ENCODE peak calls at places on chromosomes 11 and 22, in eight cellular contexts. One of them, this sample, is unnamed.

GRCh38 chr11:77146261-77147035 is 18.4 kb downstream of the MYO7A start:
- DNase-seq in mesendoderm: no peak
- DNase-seq in PC-3: no peak
- DNase-seq in endodermal cell: no peak
- DNase-seq in HCT116: no peak
- DNase-seq in MM.1S: no peak
- DNase-seq in mammary epithelial cell: no peak
- DNase-seq in astrocyte: no peak
- DNase-seq in this sample: no peak

GRCh38 chr22:29208879-29209623 is 3.4 kb downstream of the EMID1 start:
- DNase-seq in mammary epithelial cell: no peak
- DNase-seq in mesendoderm: no peak
- DNase-seq in astrocyte: no peak
- DNase-seq in HCT116: no peak
- DNase-seq in PC-3: no peak
- DNase-seq in MM.1S: no peak
- DNase-seq in endodermal cell: no peak
- DNase-seq in this sample: no peak

GRCh38 chr11:34468209-34468841 is 29.6 kb downstream of the CAT start:
- DNase-seq in mesendoderm: peak; percentile 54
- DNase-seq in PC-3: peak; percentile 81
- DNase-seq in MM.1S: peak; percentile 75
- DNase-seq in endodermal cell: peak; percentile 80
- DNase-seq in astrocyte: no peak
- DNase-seq in HCT116: peak; percentile 28
- DNase-seq in mammary epithelial cell: peak; percentile 19
- DNase-seq in this sample: peak; percentile 21

GRCh38 chr11:6431861-6432260 is 8.9 kb downstream of the HPX start:
- DNase-seq in mesendoderm: peak; percentile 40
- DNase-seq in MM.1S: no peak
- DNase-seq in PC-3: peak; percentile 97
- DNase-seq in HCT116: peak; percentile 46
- DNase-seq in mammary epithelial cell: peak; percentile 86
- DNase-seq in astrocyte: peak; percentile 67
- DNase-seq in endodermal cell: no peak
- DNase-seq in this sample: no peak

GRCh38 chr22:33477131-33478111 is 419.2 kb upstream of the SYN3 start:
- DNase-seq in endodermal cell: no peak
- DNase-seq in mesendoderm: no peak
- DNase-seq in MM.1S: no peak
- DNase-seq in astrocyte: peak; percentile 71
- DNase-seq in HCT116: no peak
- DNase-seq in PC-3: no peak
- DNase-seq in mammary epithelial cell: no peak
- DNase-seq in this sample: no peak

GRCh38 chr11:1287928-1288327 is 21.5 kb downstream of the TOLLIP start:
- DNase-seq in mesendoderm: no peak
- DNase-seq in astrocyte: no peak
- DNase-seq in PC-3: no peak
- DNase-seq in HCT116: no peak
- DNase-seq in MM.1S: no peak
- DNase-seq in mammary epithelial cell: no peak
- DNase-seq in endodermal cell: no peak
- DNase-seq in this sample: no peak

GRCh38 chr22:44383652-44384562 is 71.2 kb upstream of the SHISAL1 start:
- DNase-seq in mesendoderm: no peak
- DNase-seq in HCT116: no peak
- DNase-seq in endodermal cell: peak; percentile 38
- DNase-seq in MM.1S: no peak
- DNase-seq in astrocyte: no peak
- DNase-seq in PC-3: no peak
- DNase-seq in mammary epithelial cell: no peak
- DNase-seq in this sample: no peak

GRCh38 chr22:50544746-50545253 is 899 bp upstream of the KLHDC7B start:
- DNase-seq in astrocyte: no peak
- DNase-seq in endodermal cell: no peak
- DNase-seq in HCT116: no peak
- DNase-seq in mammary epithelial cell: peak; percentile 90
- DNase-seq in mesendoderm: no peak
- DNase-seq in MM.1S: no peak
- DNase-seq in PC-3: no peak
- DNase-seq in this sample: no peak

GRCh38 chr11:32090774-32091370 is at the start of gene RCN1:
- DNase-seq in endodermal cell: peak; percentile 95
- DNase-seq in astrocyte: peak; percentile 74
- DNase-seq in PC-3: peak; percentile 61
- DNase-seq in mammary epithelial cell: peak; percentile 35
- DNase-seq in mesendoderm: peak; percentile 95
- DNase-seq in MM.1S: peak; percentile 46
- DNase-seq in HCT116: no peak
- DNase-seq in this sample: peak; percentile 88

GRCh38 chr22:21760640-21761039 is 25.0 kb upstream of the YPEL1 start:
- DNase-seq in HCT116: no peak
- DNase-seq in endodermal cell: no peak
- DNase-seq in mesendoderm: no peak
- DNase-seq in PC-3: peak; percentile 8
- DNase-seq in astrocyte: peak; percentile 88
- DNase-seq in MM.1S: peak; percentile 54
- DNase-seq in mammary epithelial cell: peak; percentile 52
- DNase-seq in this sample: no peak

GRCh38 chr22:22558972-22559603 is at the start of gene PRAME:
- DNase-seq in mammary epithelial cell: no peak
- DNase-seq in endodermal cell: peak; percentile 95
- DNase-seq in PC-3: peak; percentile 80
- DNase-seq in MM.1S: peak; percentile 90
- DNase-seq in mesendoderm: peak; percentile 81
- DNase-seq in HCT116: peak; percentile 80
- DNase-seq in astrocyte: no peak
- DNase-seq in this sample: peak; percentile 27

GRCh38 chr11:86064236-86064803 is 4.6 kb downstream of the PICALM start:
- DNase-seq in mammary epithelial cell: peak; percentile 55
- DNase-seq in PC-3: peak; percentile 35
- DNase-seq in mesendoderm: peak; percentile 37
- DNase-seq in HCT116: no peak
- DNase-seq in astrocyte: peak; percentile 36
- DNase-seq in endodermal cell: no peak
- DNase-seq in MM.1S: no peak
- DNase-seq in this sample: peak; percentile 66

GRCh38 chr11:86066033-86066432 is 2.9 kb downstream of the PICALM start:
- DNase-seq in PC-3: no peak
- DNase-seq in mammary epithelial cell: no peak
- DNase-seq in HCT116: no peak
- DNase-seq in endodermal cell: no peak
- DNase-seq in mesendoderm: no peak
- DNase-seq in astrocyte: no peak
- DNase-seq in MM.1S: no peak
- DNase-seq in this sample: peak; percentile 23

GRCh38 chr11:86061483-86061882 is 7.4 kb downstream of the PICALM start:
- DNase-seq in mammary epithelial cell: no peak
- DNase-seq in PC-3: no peak
- DNase-seq in endodermal cell: no peak
- DNase-seq in MM.1S: no peak
- DNase-seq in astrocyte: no peak
- DNase-seq in mesendoderm: no peak
- DNase-seq in HCT116: no peak
- DNase-seq in this sample: no peak

GRCh38 chr11:86062719-86063118 is 6.2 kb downstream of the PICALM start:
- DNase-seq in PC-3: no peak
- DNase-seq in mesendoderm: no peak
- DNase-seq in HCT116: no peak
- DNase-seq in astrocyte: peak; percentile 35
- DNase-seq in endodermal cell: no peak
- DNase-seq in mammary epithelial cell: no peak
- DNase-seq in MM.1S: no peak
- DNase-seq in this sample: peak; percentile 52

DNA sequence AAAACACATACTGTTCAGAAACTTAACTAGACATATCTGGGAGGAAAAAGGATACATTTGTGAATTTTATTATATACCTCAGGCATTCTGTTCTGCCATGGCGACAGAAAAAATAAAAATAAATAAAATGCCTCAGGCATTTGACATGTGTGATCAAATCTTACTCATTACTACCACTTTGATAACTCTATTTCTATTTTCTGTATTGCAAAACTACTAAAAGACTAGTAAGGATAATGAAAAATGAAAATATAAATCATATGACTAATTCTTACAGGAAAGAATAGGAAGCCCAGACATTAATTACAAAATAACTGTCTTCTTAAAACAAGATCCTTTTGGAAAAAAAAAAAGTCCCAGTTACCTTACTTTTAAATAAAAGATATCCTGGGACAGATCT is 5.3 kb downstream of the PICALM start:
- DNase-seq in HCT116: no peak
- DNase-seq in mesendoderm: no peak
- DNase-seq in astrocyte: peak; percentile 30
- DNase-seq in mammary epithelial cell: peak; percentile 69
- DNase-seq in MM.1S: no peak
- DNase-seq in endodermal cell: no peak
- DNase-seq in PC-3: peak; percentile 44
- DNase-seq in this sample: peak; percentile 45
- H3K27ac ChIP-seq in HCT116: no peak overlapping the region
- H3K27ac ChIP-seq in mesendoderm: no peak overlapping the region
- H3K27ac ChIP-seq in astrocyte: peak overlapping the region; percentile 77
- H3K27ac ChIP-seq in mammary epithelial cell: peak overlapping the region; percentile 94
- H3K27ac ChIP-seq in MM.1S: no peak overlapping the region
- H3K27ac ChIP-seq in endodermal cell: no peak overlapping the region
- H3K27ac ChIP-seq in PC-3: peak overlapping the region; percentile 14
- H3K27ac ChIP-seq in this sample: peak overlapping the region; percentile 84

GRCh38 chr11:78594814-78595213 is 20.1 kb upstream of the NARS2 start:
- DNase-seq in PC-3: no peak
- DNase-seq in mesendoderm: no peak
- DNase-seq in mammary epithelial cell: no peak
- DNase-seq in MM.1S: no peak
- DNase-seq in HCT116: no peak
- DNase-seq in astrocyte: no peak
- DNase-seq in endodermal cell: no peak
- DNase-seq in this sample: no peak

DNA sequence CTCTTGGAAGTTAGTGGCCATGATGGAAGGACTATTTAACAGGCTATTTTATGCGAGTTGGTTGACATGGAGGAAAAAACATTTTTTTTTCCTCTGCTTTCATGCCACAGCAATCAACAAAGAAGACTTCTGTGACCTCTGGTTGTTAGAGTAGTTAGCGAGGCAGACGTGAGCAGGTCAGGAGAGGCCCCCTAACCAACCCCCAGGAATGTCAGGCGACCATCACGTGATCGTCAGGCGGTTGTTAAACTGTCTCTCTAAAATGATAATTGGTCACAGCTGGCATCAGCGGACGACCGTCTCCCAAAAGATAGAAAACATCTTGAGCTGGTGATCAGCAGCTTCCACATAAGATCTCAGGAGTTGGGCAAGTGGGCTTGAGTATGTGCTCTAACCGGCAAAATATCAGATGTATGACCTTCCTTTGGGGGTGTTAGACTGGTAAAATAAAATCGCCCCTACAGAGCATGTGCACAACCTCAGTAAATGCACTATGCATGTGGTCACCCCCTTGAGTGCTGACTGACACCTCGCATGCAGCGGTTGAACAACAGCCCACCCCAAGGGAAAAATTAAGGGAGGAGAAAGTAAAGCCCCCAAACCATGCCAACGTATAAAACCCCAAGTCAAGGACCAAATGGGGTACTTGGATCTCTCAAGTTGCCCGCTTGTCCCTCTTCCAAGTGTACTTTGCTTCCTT is 20.9 kb upstream of the NARS2 start:
- DNase-seq in endodermal cell: no peak
- DNase-seq in mammary epithelial cell: no peak
- DNase-seq in MM.1S: no peak
- DNase-seq in HCT116: no peak
- DNase-seq in mesendoderm: no peak
- DNase-seq in astrocyte: no peak
- DNase-seq in PC-3: no peak
- DNase-seq in this sample: no peak
- H3K9ac ChIP-seq in endodermal cell: no peak overlapping the region
- H3K9ac ChIP-seq in mammary epithelial cell: no peak overlapping the region
- H3K9ac ChIP-seq in MM.1S: no peak overlapping the region
- H3K9ac ChIP-seq in HCT116: no peak overlapping the region
- H3K9ac ChIP-seq in mesendoderm: no peak overlapping the region
- H3K9ac ChIP-seq in astrocyte: no peak overlapping the region
- H3K9ac ChIP-seq in PC-3: no peak overlapping the region
- H3K9ac ChIP-seq in this sample: no peak overlapping the region

DNA sequence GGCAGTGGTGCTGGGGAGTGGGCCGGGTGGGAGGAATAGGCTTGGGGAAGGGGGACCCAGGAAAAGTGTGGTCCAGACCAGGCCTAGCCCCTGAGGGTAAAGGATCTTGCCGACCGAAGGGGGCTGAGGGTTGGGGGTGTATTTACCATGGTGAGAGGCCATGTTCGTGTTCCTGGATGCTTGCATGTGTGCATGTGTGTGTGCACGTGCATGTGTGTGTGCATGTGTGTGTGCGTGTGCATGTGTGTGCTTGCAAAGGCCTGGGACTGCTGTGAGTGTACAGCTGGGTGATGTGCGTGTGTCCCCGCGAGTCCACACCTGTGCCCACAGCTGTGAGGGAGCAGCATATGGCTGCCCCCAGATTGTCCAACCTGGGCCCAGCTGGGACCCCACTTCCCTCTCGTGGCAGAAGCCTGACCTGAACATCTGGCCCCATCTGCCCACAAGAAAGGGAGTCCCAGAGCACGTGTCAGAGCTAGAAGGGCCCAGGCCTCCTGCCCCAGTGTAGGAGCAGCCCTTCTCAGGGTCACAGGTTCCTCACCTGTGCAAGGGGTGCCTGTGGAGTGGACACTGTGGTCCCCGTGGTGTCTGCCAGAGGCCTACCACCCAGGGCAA is 8.4 kb upstream of the CD248 start:
- DNase-seq in endodermal cell: no peak
- DNase-seq in HCT116: no peak
- DNase-seq in MM.1S: no peak
- DNase-seq in mammary epithelial cell: no peak
- DNase-seq in mesendoderm: no peak
- DNase-seq in astrocyte: no peak
- DNase-seq in PC-3: no peak
- DNase-seq in this sample: no peak
- H3K27ac ChIP-seq in endodermal cell: no peak overlapping the region
- H3K27ac ChIP-seq in HCT116: no peak overlapping the region
- H3K27ac ChIP-seq in MM.1S: no peak overlapping the region
- H3K27ac ChIP-seq in mammary epithelial cell: no peak overlapping the region
- H3K27ac ChIP-seq in mesendoderm: no peak overlapping the region
- H3K27ac ChIP-seq in astrocyte: peak overlapping the region; percentile 32
- H3K27ac ChIP-seq in PC-3: no peak overlapping the region
- H3K27ac ChIP-seq in this sample: no peak overlapping the region

DNA sequence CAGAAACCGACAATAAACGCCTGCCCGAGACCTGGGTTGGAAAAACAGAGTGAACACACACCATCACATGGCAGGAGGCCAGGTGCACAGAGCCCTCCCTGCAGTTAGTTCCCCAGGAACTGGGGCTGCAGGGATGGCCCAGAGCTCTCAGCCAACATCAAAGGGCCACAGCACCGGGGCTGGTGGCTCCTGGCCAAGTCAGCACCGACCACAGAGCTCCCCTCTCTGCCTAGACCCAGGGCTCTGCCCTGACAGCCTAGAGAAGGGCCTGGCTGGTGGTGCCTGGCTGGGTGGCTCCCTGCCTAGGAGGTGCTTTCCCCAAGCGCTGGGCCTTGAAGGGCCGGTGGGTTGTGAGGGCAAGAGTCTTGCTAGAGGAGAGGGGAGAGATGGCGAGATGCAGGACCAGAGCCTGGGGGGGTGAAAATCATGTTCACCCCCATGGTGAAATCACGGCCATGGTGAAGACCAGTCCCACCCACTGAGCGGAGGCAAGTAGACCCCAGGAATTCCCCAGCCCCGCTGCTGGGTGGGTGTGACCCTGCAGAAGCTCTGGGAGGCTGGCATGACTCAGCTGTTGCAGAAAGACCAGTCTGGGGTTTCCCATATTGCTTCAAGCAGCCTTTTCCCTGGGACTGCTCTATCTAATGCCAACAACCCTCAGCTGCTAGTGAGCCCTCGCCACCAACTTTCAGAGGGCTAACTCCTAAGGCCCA is 7.2 kb upstream of the BID start:
- DNase-seq in PC-3: peak; percentile 25
- DNase-seq in astrocyte: peak; percentile 80
- DNase-seq in HCT116: no peak
- DNase-seq in MM.1S: peak; percentile 82
- DNase-seq in endodermal cell: no peak
- DNase-seq in mammary epithelial cell: peak; percentile 92
- DNase-seq in mesendoderm: no peak
- DNase-seq in this sample: peak; percentile 15
- H3K9ac ChIP-seq in PC-3: no peak overlapping the region
- H3K9ac ChIP-seq in astrocyte: peak overlapping the region; percentile 53
- H3K9ac ChIP-seq in HCT116: no peak overlapping the region
- H3K9ac ChIP-seq in MM.1S: no peak overlapping the region
- H3K9ac ChIP-seq in endodermal cell: no peak overlapping the region
- H3K9ac ChIP-seq in mammary epithelial cell: no peak overlapping the region
- H3K9ac ChIP-seq in mesendoderm: no peak overlapping the region
- H3K9ac ChIP-seq in this sample: no peak overlapping the region